ENCODE peak calls at places on chromosomes 11 and 22, in nine cellular contexts. N, V, G, P, K, F, R, B and X are unnamed samples.

GRCh38 chr11:7635137-7635536 is 38.2 kb downstream of the CYB5R2 start:
- DNase-seq in N (no peak), V (no peak), G (no peak), P (no peak), K (no peak), F (no peak), R (no peak), B (no peak), X (no peak)

GRCh38 chr11:125448136-125448535 is 47.9 kb downstream of the FEZ1 start:
- DNase-seq in N (no peak), V (peak; percentile 30), G (no peak), P (no peak), K (peak; percentile 62), F (no peak), R (no peak), B (no peak), X (no peak)

GRCh38 chr11:326842-327580 is 6.4 kb upstream of the IFITM3 start:
- DNase-seq in N (no peak), V (peak; percentile 91), G (peak; percentile 79), P (peak; percentile 88), K (peak; percentile 94), F (peak; percentile 90), R (peak; percentile 46), B (peak; percentile 87), X (no peak)

GRCh38 chr11:3126901-3127691 is 38.0 kb downstream of the OSBPL5 start:
- DNase-seq in N (no peak), V (no peak), G (no peak), P (peak; percentile 43), K (no peak), F (no peak), R (no peak), B (no peak), X (no peak)

GRCh38 chr11:10927533-10927932 is 69.7 kb upstream of the ZBED5 start:
- DNase-seq in N (no peak), V (no peak), G (no peak), P (no peak), K (no peak), F (no peak), R (no peak), B (peak; percentile 55), X (no peak)

GRCh38 chr11:75429902-75430691 is 2.9 kb downstream of the KLHL35 start:
- DNase-seq in N (no peak), V (peak; percentile 81), G (peak; percentile 66), P (peak; percentile 85), K (no peak), F (peak; percentile 41), R (no peak), B (peak; percentile 71), X (no peak)

GRCh38 chr22:37775785-37776638 is 31.7 kb upstream of the GCAT start:
- DNase-seq in N (peak; percentile 74), V (no peak), G (no peak), P (no peak), K (no peak), F (no peak), R (no peak), B (no peak), X (peak; percentile 90)

GRCh38 chr11:87252869-87253268 is 215.1 kb downstream of the TMEM135 start:
- DNase-seq in N (no peak), V (no peak), G (no peak), P (no peak), K (no peak), F (no peak), R (no peak), B (no peak), X (no peak)

GRCh38 chr11:71962428-71963038 is 33.7 kb downstream of the RNF121 start:
- DNase-seq in N (no peak), V (peak; percentile 55), G (no peak), P (no peak), K (no peak), F (no peak), R (no peak), B (no peak), X (peak; percentile 13)

DNA sequence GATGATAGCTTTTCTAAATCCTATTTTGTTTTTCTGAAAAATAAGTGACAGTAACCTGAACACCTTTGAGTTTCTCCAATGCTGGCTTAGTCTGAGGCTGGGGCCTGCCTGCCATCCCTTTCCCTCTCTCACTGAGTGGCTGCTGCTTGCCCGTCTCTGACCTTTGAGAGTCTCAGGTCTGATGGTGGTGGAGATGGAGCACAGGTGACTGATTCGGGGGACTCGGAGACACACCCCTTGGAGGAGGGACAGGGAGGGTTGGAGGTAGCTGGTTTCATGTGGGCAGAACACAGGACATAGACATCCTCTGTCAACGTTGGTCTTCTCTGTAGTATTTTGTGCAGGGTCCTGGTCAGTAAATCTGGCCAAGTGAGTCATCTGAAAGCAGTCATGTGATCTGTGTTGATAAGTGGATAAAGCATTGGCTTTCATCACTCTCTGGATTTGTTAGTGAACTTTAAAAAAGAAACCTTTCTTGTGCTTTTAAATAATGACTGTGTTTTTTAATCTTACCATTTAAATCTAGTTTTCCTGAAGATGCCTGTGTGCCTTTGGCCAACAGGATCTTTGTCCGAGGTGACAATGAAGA is 47.1 kb upstream of the CLDN5 start:
- DNase-seq in N (no peak), V (peak; percentile 50), G (no peak), P (no peak), K (no peak), F (no peak), R (peak; percentile 35), B (no peak), X (peak; percentile 24)
- TF ChIP-seq CTCF in N (no peak), V (no peak), G (no peak), P (no peak), K (no peak), F (no peak), R (no peak), B (no peak), X (no peak)

DNA sequence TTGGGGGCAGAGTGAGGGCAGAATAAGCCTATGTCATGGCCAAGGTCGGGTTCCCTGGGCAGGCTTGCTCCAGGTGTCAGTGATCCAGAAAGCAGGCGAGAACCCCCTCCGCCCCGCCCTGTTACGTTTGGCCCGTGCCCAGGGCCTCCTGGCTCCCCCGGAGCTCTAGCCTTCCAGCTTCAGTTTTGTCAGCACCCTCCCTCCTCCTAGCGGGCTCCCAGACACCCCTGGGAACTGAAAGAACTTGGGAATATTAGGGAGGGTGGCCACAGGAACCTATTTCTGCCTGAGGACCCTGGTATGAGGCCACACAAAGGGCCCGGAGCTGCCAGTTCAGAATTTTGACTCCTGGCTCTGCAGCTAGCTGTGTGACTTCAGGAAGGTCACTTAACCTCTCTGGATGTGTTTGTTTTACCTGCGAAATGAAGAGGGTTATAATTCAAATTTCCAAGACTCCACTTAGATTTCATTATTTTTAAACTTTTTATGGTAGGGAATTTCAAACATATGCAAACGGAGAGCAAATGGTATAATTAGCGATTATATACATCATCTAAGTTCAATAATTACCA is 1.2 kb downstream of the TUBA8 start:
- DNase-seq in N (no peak), V (no peak), G (no peak), P (no peak), K (no peak), F (no peak), R (no peak), B (no peak), X (no peak)
- H3K4me3 ChIP-seq in N (no peak overlapping the region), V (no peak overlapping the region), G (no peak overlapping the region), P (no peak overlapping the region), K (peak overlapping the region; percentile 61), F (peak overlapping the region; percentile 67), R (no peak overlapping the region), B (no peak overlapping the region), X (no peak overlapping the region)

GRCh38 chr11:69645801-69646492 is 5.0 kb downstream of the CCND1 start:
- DNase-seq in N (no peak), V (no peak), G (no peak), P (no peak), K (no peak), F (no peak), R (no peak), B (no peak), X (no peak)
- H3K27ac ChIP-seq in N (no peak overlapping the region), V (no peak overlapping the region), G (no peak overlapping the region), P (no peak overlapping the region), K (peak overlapping the region; percentile 10), F (no peak overlapping the region), R (no peak overlapping the region), B (no peak overlapping the region), X (peak overlapping the region; percentile 31)

GRCh38 chr11:84719935-84720577 is 907.1 kb downstream of the DLG2 start:
- DNase-seq in N (no peak), V (no peak), G (no peak), P (peak; percentile 31), K (no peak), F (no peak), R (no peak), B (peak; percentile 7), X (no peak)

DNA sequence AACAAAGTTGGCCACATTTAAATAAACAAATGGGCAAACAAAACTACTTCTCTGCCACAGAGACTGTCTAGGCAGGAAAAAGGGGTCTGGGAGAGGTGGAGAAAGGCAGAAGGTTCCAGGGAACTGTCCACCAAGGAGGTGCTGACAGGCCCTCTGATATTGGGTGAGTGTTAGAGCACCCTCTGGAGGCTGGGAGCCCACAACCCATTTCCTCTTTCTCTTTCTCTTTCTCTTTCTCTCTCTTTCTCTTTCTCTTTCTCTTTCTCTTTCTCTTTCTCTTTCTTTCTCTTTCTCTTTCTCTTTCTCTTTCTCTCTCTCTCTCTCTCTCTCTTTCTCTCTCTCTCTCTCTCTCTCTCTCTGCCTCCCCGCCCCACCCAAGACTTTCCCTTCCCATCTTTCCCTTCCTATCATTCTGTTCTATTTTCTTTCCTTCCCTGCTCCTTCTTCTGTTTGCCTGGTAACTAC is 912.8 kb downstream of the DLG2 start:
- DNase-seq in N (no peak), V (peak; percentile 6), G (no peak), P (peak; percentile 50), K (no peak), F (no peak), R (peak; percentile 15), B (peak; percentile 65), X (no peak)
- TF ChIP-seq CTCF in N (peak; percentile 50), V (peak; percentile 19), G (no peak), P (no peak), K (peak; percentile 57), F (no peak), R (no peak), B (peak; percentile 50), X (peak; percentile 45)